ENCODE peak calls at places on chromosomes 4 and X, in five cellular contexts. One of them, this sample, is unnamed.

GRCh38 chr4:33090910-33091309 is 2370.7 kb downstream of the PCDH7 start:
- DNase-seq in mesendoderm: no peak
- DNase-seq in DND-41: no peak
- DNase-seq in endodermal cell: no peak
- DNase-seq in MM.1S: peak; percentile 12
- DNase-seq in this sample: no peak

GRCh38 chrX:149504226-149504914 is 736 bp downstream of the IDS start:
- DNase-seq in DND-41: peak; percentile 49
- DNase-seq in mesendoderm: peak; percentile 82
- DNase-seq in MM.1S: peak; percentile 78
- DNase-seq in endodermal cell: peak; percentile 81
- DNase-seq in this sample: no peak

GRCh38 chrX:96619588-96619987 is 65.1 kb upstream of the DIAPH2 start:
- DNase-seq in DND-41: no peak
- DNase-seq in MM.1S: no peak
- DNase-seq in mesendoderm: no peak
- DNase-seq in endodermal cell: no peak
- DNase-seq in this sample: no peak

GRCh38 chr4:78149737-78150136 is 92.6 kb downstream of the FRAS1 start:
- DNase-seq in DND-41: no peak
- DNase-seq in mesendoderm: peak; percentile 90
- DNase-seq in MM.1S: no peak
- DNase-seq in endodermal cell: peak; percentile 58
- DNase-seq in this sample: no peak

GRCh38 chrX:49137492-49137891 is 14.0 kb upstream of the GPKOW start:
- DNase-seq in DND-41: no peak
- DNase-seq in endodermal cell: no peak
- DNase-seq in mesendoderm: peak; percentile 29
- DNase-seq in MM.1S: no peak
- DNase-seq in this sample: no peak

GRCh38 chr4:85734446-85734845 is 259.5 kb downstream of the ARHGAP24 start:
- DNase-seq in endodermal cell: no peak
- DNase-seq in DND-41: no peak
- DNase-seq in MM.1S: no peak
- DNase-seq in mesendoderm: no peak
- DNase-seq in this sample: no peak

GRCh38 chr4:188781655-188782054 is 642.4 kb downstream of the TRIML1 start:
- DNase-seq in endodermal cell: peak; percentile 73
- DNase-seq in DND-41: no peak
- DNase-seq in MM.1S: peak; percentile 14
- DNase-seq in mesendoderm: peak; percentile 68
- DNase-seq in this sample: no peak

GRCh38 chrX:13774696-13775095 is 40.1 kb downstream of the OFD1 start:
- DNase-seq in mesendoderm: no peak
- DNase-seq in DND-41: no peak
- DNase-seq in MM.1S: no peak
- DNase-seq in endodermal cell: no peak
- DNase-seq in this sample: no peak

GRCh38 chr4:69057620-69058409 is 38.5 kb upstream of the UGT2B7 start:
- DNase-seq in DND-41: no peak
- DNase-seq in MM.1S: peak; percentile 50
- DNase-seq in mesendoderm: peak; percentile 67
- DNase-seq in endodermal cell: peak; percentile 53
- DNase-seq in this sample: peak; percentile 31

GRCh38 chrX:19888419-19888879 is 1.0 kb upstream of the SH3KBP1 start:
- DNase-seq in endodermal cell: peak; percentile 88
- DNase-seq in DND-41: peak; percentile 68
- DNase-seq in MM.1S: peak; percentile 37
- DNase-seq in mesendoderm: peak; percentile 93
- DNase-seq in this sample: peak; percentile 45

GRCh38 chr4:16785800-16786527 is 112.5 kb downstream of the LDB2 start:
- DNase-seq in endodermal cell: no peak
- DNase-seq in DND-41: no peak
- DNase-seq in mesendoderm: peak; percentile 87
- DNase-seq in MM.1S: no peak
- DNase-seq in this sample: no peak

GRCh38 chr4:66855956-66856355 is 689.3 kb downstream of the CENPC start:
- DNase-seq in DND-41: no peak
- DNase-seq in mesendoderm: no peak
- DNase-seq in MM.1S: no peak
- DNase-seq in endodermal cell: no peak
- DNase-seq in this sample: no peak

GRCh38 chrX:74251006-74251930 is 52.7 kb upstream of the ZCCHC13 start:
- DNase-seq in endodermal cell: no peak
- DNase-seq in mesendoderm: peak; percentile 53
- DNase-seq in MM.1S: no peak
- DNase-seq in DND-41: no peak
- DNase-seq in this sample: peak; percentile 61

GRCh38 chr4:75038376-75038775 is 105.5 kb downstream of the PARM1 start:
- DNase-seq in DND-41: no peak
- DNase-seq in endodermal cell: no peak
- DNase-seq in mesendoderm: no peak
- DNase-seq in MM.1S: no peak
- DNase-seq in this sample: no peak

GRCh38 chrX:119667111-119667928 is 25.6 kb downstream of the SEPTIN6 start:
- DNase-seq in DND-41: no peak
- DNase-seq in mesendoderm: peak; percentile 46
- DNase-seq in MM.1S: no peak
- DNase-seq in endodermal cell: no peak
- DNase-seq in this sample: no peak

GRCh38 chrX:45710081-45710801 is 509.6 kb upstream of the DIPK2B start:
- DNase-seq in mesendoderm: no peak
- DNase-seq in endodermal cell: no peak
- DNase-seq in DND-41: no peak
- DNase-seq in MM.1S: no peak
- DNase-seq in this sample: no peak

GRCh38 chr4:141851246-141851891 is 215.0 kb downstream of the IL15 start:
- DNase-seq in MM.1S: no peak
- DNase-seq in endodermal cell: no peak
- DNase-seq in mesendoderm: no peak
- DNase-seq in DND-41: no peak
- DNase-seq in this sample: no peak

GRCh38 chr4:175070444-175070843 is 152.3 kb downstream of the ADAM29 start:
- DNase-seq in endodermal cell: no peak
- DNase-seq in mesendoderm: peak; percentile 6
- DNase-seq in DND-41: no peak
- DNase-seq in MM.1S: no peak
- DNase-seq in this sample: no peak

GRCh38 chrX:111039606-111040005 is 56.4 kb upstream of the PAK3 start:
- DNase-seq in mesendoderm: no peak
- DNase-seq in DND-41: no peak
- DNase-seq in MM.1S: no peak
- DNase-seq in endodermal cell: peak; percentile 62
- DNase-seq in this sample: no peak

GRCh38 chrX:154409222-154409871 is at the start of gene DNASE1L1:
- DNase-seq in DND-41: no peak
- DNase-seq in mesendoderm: peak; percentile 96
- DNase-seq in endodermal cell: peak; percentile 97
- DNase-seq in MM.1S: peak; percentile 69
- DNase-seq in this sample: peak; percentile 91

GRCh38 chr4:137124278-137124932 is 407.9 kb downstream of the PCDH18 start:
- DNase-seq in mesendoderm: peak; percentile 63
- DNase-seq in MM.1S: peak; percentile 65
- DNase-seq in DND-41: no peak
- DNase-seq in endodermal cell: no peak
- DNase-seq in this sample: no peak

GRCh38 chrX:11667286-11667685 is 1.6 kb upstream of the ARHGAP6 start:
- DNase-seq in mesendoderm: no peak
- DNase-seq in DND-41: no peak
- DNase-seq in MM.1S: no peak
- DNase-seq in endodermal cell: no peak
- DNase-seq in this sample: no peak

GRCh38 chrX:96685205-96686099 is 810 bp downstream of the DIAPH2 start:
- DNase-seq in endodermal cell: peak; percentile 75
- DNase-seq in DND-41: peak; percentile 41
- DNase-seq in MM.1S: peak; percentile 57
- DNase-seq in mesendoderm: peak; percentile 40
- DNase-seq in this sample: peak; percentile 47

GRCh38 chrX:30865020-30865419 is 24.0 kb downstream of the TAB3 start:
- DNase-seq in MM.1S: peak; percentile 7
- DNase-seq in DND-41: no peak
- DNase-seq in endodermal cell: peak; percentile 56
- DNase-seq in mesendoderm: peak; percentile 64
- DNase-seq in this sample: no peak

GRCh38 chr4:54571762-54572542 is 85.8 kb upstream of the KIT start:
- DNase-seq in DND-41: no peak
- DNase-seq in MM.1S: no peak
- DNase-seq in endodermal cell: peak; percentile 68
- DNase-seq in mesendoderm: peak; percentile 50
- DNase-seq in this sample: no peak

GRCh38 chr4:168634276-168634802 is 137.5 kb downstream of the PALLD start:
- DNase-seq in DND-41: no peak
- DNase-seq in mesendoderm: peak; percentile 85
- DNase-seq in endodermal cell: no peak
- DNase-seq in MM.1S: no peak
- DNase-seq in this sample: no peak

GRCh38 chr4:154928640-154929257 is 147.7 kb downstream of the RBM46 start:
- DNase-seq in DND-41: no peak
- DNase-seq in MM.1S: no peak
- DNase-seq in endodermal cell: peak; percentile 72
- DNase-seq in mesendoderm: peak; percentile 71
- DNase-seq in this sample: no peak

GRCh38 chr4:4637710-4638109 is 95.9 kb upstream of the STX18 start:
- DNase-seq in endodermal cell: no peak
- DNase-seq in mesendoderm: no peak
- DNase-seq in MM.1S: no peak
- DNase-seq in DND-41: no peak
- DNase-seq in this sample: no peak

GRCh38 chrX:11632732-11633131 is 33.0 kb downstream of the ARHGAP6 start:
- DNase-seq in DND-41: no peak
- DNase-seq in MM.1S: no peak
- DNase-seq in mesendoderm: no peak
- DNase-seq in endodermal cell: no peak
- DNase-seq in this sample: no peak

GRCh38 chrX:4754878-4755604 is 1041.6 kb upstream of the PRKX start:
- DNase-seq in DND-41: no peak
- DNase-seq in mesendoderm: no peak
- DNase-seq in MM.1S: peak; percentile 77
- DNase-seq in endodermal cell: no peak
- DNase-seq in this sample: no peak
- H3K9ac ChIP-seq in DND-41: no peak overlapping the region
- H3K9ac ChIP-seq in mesendoderm: no peak overlapping the region
- H3K9ac ChIP-seq in MM.1S: peak overlapping the region; percentile 49
- H3K9ac ChIP-seq in endodermal cell: no peak overlapping the region
- H3K9ac ChIP-seq in this sample: no peak overlapping the region

GRCh38 chrX:107445146-107445545 is 4.3 kb upstream of the FRMPD3 start:
- DNase-seq in endodermal cell: peak; percentile 67
- DNase-seq in MM.1S: no peak
- DNase-seq in DND-41: no peak
- DNase-seq in mesendoderm: no peak
- DNase-seq in this sample: no peak

GRCh38 chrX:107445636-107446035 is 3.8 kb upstream of the FRMPD3 start:
- DNase-seq in endodermal cell: peak; percentile 71
- DNase-seq in mesendoderm: no peak
- DNase-seq in DND-41: no peak
- DNase-seq in MM.1S: no peak
- DNase-seq in this sample: no peak

GRCh38 chrX:107442914-107443527 is 6.4 kb upstream of the FRMPD3 start:
- DNase-seq in mesendoderm: no peak
- DNase-seq in endodermal cell: peak; percentile 63
- DNase-seq in DND-41: no peak
- DNase-seq in MM.1S: no peak
- DNase-seq in this sample: peak; percentile 47

GRCh38 chrX:107440692-107441091 is 8.8 kb upstream of the FRMPD3 start:
- DNase-seq in mesendoderm: no peak
- DNase-seq in DND-41: no peak
- DNase-seq in endodermal cell: no peak
- DNase-seq in MM.1S: no peak
- DNase-seq in this sample: no peak

GRCh38 chrX:107440187-107440586 is 9.3 kb upstream of the FRMPD3 start:
- DNase-seq in MM.1S: no peak
- DNase-seq in endodermal cell: no peak
- DNase-seq in DND-41: no peak
- DNase-seq in mesendoderm: no peak
- DNase-seq in this sample: no peak
- H3K9ac ChIP-seq in MM.1S: no peak overlapping the region
- H3K9ac ChIP-seq in endodermal cell: no peak overlapping the region
- H3K9ac ChIP-seq in DND-41: no peak overlapping the region
- H3K9ac ChIP-seq in mesendoderm: no peak overlapping the region
- H3K9ac ChIP-seq in this sample: no peak overlapping the region

DNA sequence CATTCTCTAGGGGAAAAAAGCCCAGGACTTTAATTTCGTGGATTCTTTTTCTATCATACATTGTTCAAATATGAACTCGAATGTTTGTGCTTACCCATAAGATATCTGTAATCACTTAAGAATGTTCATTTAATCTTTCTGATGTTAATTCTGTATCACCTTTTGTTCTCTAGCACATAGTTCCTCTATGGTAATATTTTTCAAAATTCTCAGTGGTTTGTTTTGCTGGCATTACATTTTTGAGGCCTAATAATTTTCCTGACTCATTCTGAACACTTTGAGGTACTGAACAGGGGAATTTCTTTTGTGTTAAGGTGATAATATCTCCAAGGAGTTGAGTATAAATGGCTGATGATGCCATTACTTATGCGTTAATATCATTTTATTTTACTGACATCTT is 490.7 kb upstream of the PITX2 start:
- DNase-seq in DND-41: no peak
- DNase-seq in mesendoderm: no peak
- DNase-seq in MM.1S: no peak
- DNase-seq in endodermal cell: no peak
- DNase-seq in this sample: no peak
- H3K9ac ChIP-seq in DND-41: no peak overlapping the region
- H3K9ac ChIP-seq in mesendoderm: no peak overlapping the region
- H3K9ac ChIP-seq in MM.1S: no peak overlapping the region
- H3K9ac ChIP-seq in endodermal cell: no peak overlapping the region
- H3K9ac ChIP-seq in this sample: no peak overlapping the region

DNA sequence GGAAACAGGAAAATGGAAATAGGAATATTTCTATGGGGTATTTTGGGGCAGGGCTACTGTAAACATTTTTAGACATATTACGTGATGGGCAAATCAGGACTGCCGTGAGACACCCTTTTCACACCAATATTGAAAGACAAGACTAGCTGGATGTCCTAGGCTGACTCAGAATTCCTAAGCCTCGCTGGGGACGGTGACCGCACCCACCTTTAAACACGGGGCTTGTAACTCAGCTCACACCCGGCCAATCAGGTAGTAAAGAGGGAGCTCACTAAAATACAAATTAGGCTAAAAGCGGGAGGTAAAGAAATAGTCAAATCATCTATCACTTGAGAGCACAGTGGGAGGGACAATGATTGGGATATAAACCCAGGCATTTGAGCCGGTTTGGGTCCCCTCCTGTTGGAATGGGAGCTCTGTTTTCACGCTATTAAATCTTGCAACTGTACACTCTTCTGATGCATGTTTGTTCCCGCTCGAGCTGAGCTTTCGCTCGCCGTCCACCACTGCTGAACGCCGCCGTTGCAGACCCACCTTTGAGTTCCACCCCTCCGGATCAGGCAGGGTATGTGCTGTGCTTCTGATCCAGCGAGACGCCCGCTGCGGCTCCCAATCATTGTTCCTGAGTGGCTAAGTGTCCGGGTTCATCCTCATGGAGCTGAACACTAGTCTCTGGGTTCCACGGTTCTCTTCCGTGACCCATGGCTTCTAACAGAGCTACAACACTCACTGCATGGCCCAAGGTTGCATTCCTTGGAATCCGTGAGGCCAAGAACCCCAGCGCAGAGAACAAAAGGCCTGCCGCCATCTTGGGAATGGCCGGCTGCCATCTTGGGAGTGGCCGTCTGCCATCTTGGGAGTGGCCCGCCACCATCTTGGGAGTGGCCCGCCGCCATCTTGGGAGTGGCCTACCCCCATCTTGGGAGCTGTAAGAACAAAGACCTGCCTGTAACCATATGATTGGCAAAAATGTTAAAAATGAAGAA is 152.6 kb downstream of the CRLF2 start:
- DNase-seq in DND-41: no peak
- DNase-seq in endodermal cell: no peak
- DNase-seq in mesendoderm: no peak
- DNase-seq in MM.1S: no peak
- DNase-seq in this sample: no peak
- H3K9ac ChIP-seq in DND-41: no peak overlapping the region
- H3K9ac ChIP-seq in endodermal cell: no peak overlapping the region
- H3K9ac ChIP-seq in mesendoderm: no peak overlapping the region
- H3K9ac ChIP-seq in MM.1S: no peak overlapping the region
- H3K9ac ChIP-seq in this sample: no peak overlapping the region